ENCODE peak calls at places on chromosome 5, in four cellular contexts. U is HS-5; F is activated CD8-positive, alpha-beta memory T cell treated with anti-CD3 and anti-CD28 coated beads, Interleukin-2, amount 10 ng/mL, durations not matched to agents 7 days and 5 days; L is Calu3. G is an unnamed sample.

GRCh38 chr5:95162231-95162992 is 122.5 kb downstream of the MCTP1 start:
- DNase-seq in U (no peak), L (no peak), F (no peak), G (no peak)

GRCh38 chr5:134247411-134247810 is 21.5 kb upstream of the PPP2CA start:
- DNase-seq in U (peak; percentile 92), F (no peak), L (no peak), G (no peak)

GRCh38 chr5:53552561-53552960 is 7.9 kb upstream of the NDUFS4 start:
- DNase-seq in L (no peak), U (no peak), F (no peak), G (no peak)

GRCh38 chr5:14193496-14193895 is 50.4 kb downstream of the TRIO start:
- DNase-seq in U (no peak), L (no peak), F (no peak), G (no peak)

GRCh38 chr5:78649220-78649700 is 688 bp upstream of the LHFPL2 start:
- DNase-seq in U (no peak), L (peak; percentile 21), F (no peak), G (peak; percentile 50)

GRCh38 chr5:157113007-157113406 is 4.2 kb upstream of the HAVCR2 start:
- DNase-seq in U (no peak), L (no peak), F (peak; percentile 60), G (no peak)

GRCh38 chr5:130189961-130190360 is 285.7 kb downstream of the CHSY3 start:
- DNase-seq in L (peak; percentile 9), F (no peak), U (no peak), G (no peak)

GRCh38 chr5:10505517-10506095 is 58.3 kb upstream of the ANKRD33B start:
- DNase-seq in U (no peak), F (no peak), L (no peak), G (no peak)

GRCh38 chr5:163163858-163164257 is 273.5 kb upstream of the CCNG1 start:
- DNase-seq in U (no peak), F (no peak), L (no peak), G (no peak)

GRCh38 chr5:61737991-61738390 is 405.9 kb downstream of the ZSWIM6 start:
- DNase-seq in U (no peak), L (no peak), F (no peak), G (no peak)

GRCh38 chr5:5373351-5374033 is 49.0 kb upstream of the ICE1 start:
- DNase-seq in L (no peak), U (no peak), F (no peak), G (no peak)

GRCh38 chr5:157126-157715 is 34.1 kb upstream of the LRRC14B start:
- DNase-seq in L (no peak), F (peak; percentile 29), U (no peak), G (peak; percentile 8)

GRCh38 chr5:170408189-170408588 is 19.0 kb upstream of the KCNMB1 start:
- DNase-seq in U (no peak), L (no peak), F (no peak), G (no peak)

GRCh38 chr5:38598994-38599611 is 42.7 kb upstream of the LIFR start:
- DNase-seq in U (peak; percentile 84), F (no peak), L (peak; percentile 41), G (no peak)

GRCh38 chr5:163619951-163620350 is 114.5 kb downstream of the MAT2B start:
- DNase-seq in F (no peak), L (no peak), U (no peak), G (no peak)

GRCh38 chr5:177553671-177554429 is 513 bp downstream of the FAM193B start:
- DNase-seq in F (peak; percentile 61), U (no peak), L (peak; percentile 50), G (peak; percentile 61)

GRCh38 chr5:123425444-123425843 is 2.2 kb upstream of the CEP120 start:
- DNase-seq in U (no peak), L (no peak), F (no peak), G (no peak)

GRCh38 chr5:107361945-107362344 is 308.8 kb downstream of the EFNA5 start:
- DNase-seq in L (peak; percentile 25), F (no peak), U (no peak), G (no peak)

GRCh38 chr5:116371431-116371830 is 203.2 kb downstream of the SEMA6A start:
- DNase-seq in U (no peak), L (no peak), F (no peak), G (peak; percentile 29)

GRCh38 chr5:16489322-16489791 is 23.8 kb upstream of the ZNF622 start:
- DNase-seq in U (no peak), L (peak; percentile 23), F (no peak), G (no peak)

GRCh38 chr5:153974131-153974812 is 64.4 kb downstream of the FAM114A2 start:
- DNase-seq in L (peak; percentile 43), U (no peak), F (peak; percentile 54), G (no peak)

GRCh38 chr5:143471041-143471509 is 67.6 kb upstream of the NR3C1 start:
- DNase-seq in F (no peak), U (peak; percentile 40), L (no peak), G (no peak)

GRCh38 chr5:138597660-138598400 is 22.6 kb upstream of the HSPA9 start:
- DNase-seq in L (no peak), F (no peak), U (no peak), G (no peak)

GRCh38 chr5:74490814-74491213 is 149.7 kb downstream of the ENC1 start:
- DNase-seq in L (peak; percentile 16), F (no peak), U (no peak), G (no peak)

GRCh38 chr5:67246108-67246507 is 49.5 kb upstream of the CD180 start:
- DNase-seq in U (peak; percentile 46), L (peak; percentile 47), F (no peak), G (peak; percentile 42)

GRCh38 chr5:60488466-60489130 is 211.4 kb downstream of the DEPDC1B start:
- DNase-seq in U (no peak), F (no peak), L (no peak), G (no peak)

GRCh38 chr5:155147222-155147621 is 133.7 kb downstream of the KIF4B start:
- DNase-seq in U (peak; percentile 1), F (no peak), L (no peak), G (no peak)